ENCODE peak calls at places on chromosomes 1 and 21, in five cellular contexts. I is fibroblast of lung, K is sigmoid colon, Q is GM13977, E is fibroblast of mammary gland. S is an unnamed sample.

GRCh38 chr21:43768868-43769167 is 7.3 kb downstream of the CSTB start:
- DNase-seq in I (no peak), K (no peak), Q (no peak), E (no peak), S (no peak)

GRCh38 chr1:77489910-77490309 is 192.5 kb downstream of the ZZZ3 start:
- DNase-seq in I (peak), K (no peak), Q (no peak), E (peak), S (no peak)

GRCh38 chr1:24909388-24909898 is 20.6 kb downstream of the RUNX3 start:
- DNase-seq in I (peak), K (no peak), Q (no peak), E (peak), S (no peak)

GRCh38 chr1:112605633-112606327 is 13.2 kb downstream of the ST7L start:
- DNase-seq in I (no peak), K (no peak), Q (no peak), E (peak), S (no peak)

GRCh38 chr1:24739241-24739640 is 6.0 kb upstream of the CLIC4 start:
- DNase-seq in I (no peak), K (no peak), Q (no peak), E (no peak), S (no peak)

GRCh38 chr1:202249846-202250245 is 56.2 kb downstream of the LGR6 start:
- DNase-seq in I (no peak), K (no peak), Q (no peak), E (peak), S (no peak)

GRCh38 chr1:58500036-58500435 is 46.5 kb downstream of the OMA1 start:
- DNase-seq in I (no peak), K (no peak), Q (no peak), E (no peak), S (no peak)

GRCh38 chr1:12450090-12450764 is 167.8 kb downstream of the DHRS3 start:
- DNase-seq in I (no peak), K (no peak), Q (no peak), E (no peak), S (no peak)

GRCh38 chr1:30335389-30335996 is 387.9 kb downstream of the MATN1 start:
- DNase-seq in I (no peak), K (no peak), Q (no peak), E (no peak), S (no peak)

GRCh38 chr1:9615316-9616063 is 26.8 kb downstream of the TMEM201 start:
- DNase-seq in I (peak), K (no peak), Q (peak), E (peak), S (peak)

GRCh38 chr1:167428418-167428817 is 89.9 kb downstream of the CD247 start:
- DNase-seq in I (peak), K (no peak), Q (no peak), E (peak), S (no peak)

GRCh38 chr1:172720325-172720724 is 61.4 kb downstream of the FASLG start:
- DNase-seq in I (no peak), K (no peak), Q (no peak), E (no peak), S (no peak)

GRCh38 chr1:246262281-246262680 is 244.8 kb downstream of the SMYD3 start:
- DNase-seq in I (no peak), K (no peak), Q (no peak), E (peak), S (no peak)

GRCh38 chr1:150472606-150473200 is 14.5 kb upstream of the TARS2 start:
- DNase-seq in I (no peak), K (no peak), Q (no peak), E (no peak), S (no peak)

GRCh38 chr1:59104191-59104760 is 192.6 kb upstream of the FGGY start:
- DNase-seq in I (no peak), K (no peak), Q (no peak), E (no peak), S (no peak)

GRCh38 chr1:8425781-8426161 is 107.9 kb downstream of the SLC45A1 start:
- DNase-seq in I (no peak), K (no peak), Q (no peak), E (no peak), S (no peak)

GRCh38 chr1:179031855-179032513 is 6.3 kb downstream of the FAM20B start:
- DNase-seq in I (no peak), K (no peak), Q (no peak), E (peak), S (no peak)

GRCh38 chr1:179038528-179039281 is 13.0 kb downstream of the FAM20B start:
- DNase-seq in I (no peak), K (no peak), Q (no peak), E (peak), S (no peak)

GRCh38 chr1:179042087-179042486 is 16.4 kb downstream of the FAM20B start:
- DNase-seq in I (no peak), K (no peak), Q (no peak), E (no peak), S (no peak)

GRCh38 chr1:179034720-179035119 is 9.0 kb downstream of the FAM20B start:
- DNase-seq in I (peak), K (no peak), Q (peak), E (peak), S (peak)

DNA sequence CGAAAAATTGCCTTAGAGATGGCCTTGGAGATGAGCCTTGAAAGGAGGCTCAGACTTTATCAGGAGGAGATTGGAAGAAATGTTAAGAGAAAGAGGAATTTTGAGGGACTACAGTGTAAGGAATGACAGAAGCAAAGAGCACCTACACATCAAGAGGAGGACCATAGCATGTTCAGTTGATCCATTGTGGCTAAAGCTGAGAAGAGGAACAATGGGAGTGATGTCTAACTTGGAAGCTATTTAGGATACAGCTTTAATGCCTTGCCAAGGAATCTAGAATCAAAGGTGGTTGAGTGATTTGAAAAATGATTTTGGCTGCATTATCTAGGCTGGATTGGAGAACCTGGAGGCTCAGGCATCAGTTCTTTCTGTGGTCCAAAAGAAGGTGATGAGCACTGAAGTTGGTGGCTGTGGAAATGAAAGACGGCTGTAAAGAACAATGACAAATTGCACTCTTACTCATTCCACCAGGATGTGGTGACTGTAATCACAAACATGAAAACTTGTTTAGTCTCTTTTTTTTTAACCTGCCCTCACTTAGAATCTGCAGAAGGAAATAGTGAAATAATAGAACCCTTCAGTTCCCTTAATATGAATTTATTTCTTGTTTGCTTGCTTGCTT is 11.3 kb downstream of the FAM20B start:
- DNase-seq in I (no peak), K (no peak), Q (peak), E (peak), S (peak)
- TF ChIP-seq CTCF in I (no peak), K (no peak), Q (no peak), E (no peak), S (no peak)

DNA sequence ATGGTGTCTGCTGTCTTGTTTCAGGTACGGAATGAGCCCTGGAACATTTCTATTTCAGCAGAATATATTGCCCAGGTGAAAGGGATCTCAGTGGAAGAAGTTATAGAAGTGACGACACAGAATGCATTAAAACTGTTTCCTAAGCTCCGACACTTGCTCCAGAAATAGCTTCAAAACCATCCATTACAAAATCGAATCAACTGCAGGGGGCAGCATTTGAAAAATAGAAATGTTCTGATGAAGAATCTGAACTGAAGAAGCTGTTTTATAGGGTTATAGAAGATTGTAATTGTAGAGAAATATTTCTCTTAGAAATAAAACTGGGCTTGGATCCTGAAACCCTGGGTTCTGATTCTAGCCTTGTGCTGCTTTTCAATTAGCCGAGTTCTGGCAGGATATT is 23.3 kb downstream of the TATDN3 start:
- DNase-seq in I (peak), K (no peak), Q (no peak), E (peak), S (no peak)
- TF ChIP-seq CTCF in I (peak), K (no peak), Q (peak), E (peak), S (peak)

GRCh38 chr1:169485427-169486280 is at the start of gene SLC19A2:
- DNase-seq in I (peak), K (peak), Q (peak), E (peak), S (peak)
- TF ChIP-seq CTCF in I (peak), K (no peak), Q (peak), E (peak), S (peak)

GRCh38 chr1:3359346-3360157 is 94.9 kb upstream of the ARHGEF16 start:
- DNase-seq in I (no peak), K (no peak), Q (no peak), E (no peak), S (no peak)

GRCh38 chr1:3355089-3355488 is 99.4 kb upstream of the ARHGEF16 start:
- DNase-seq in I (no peak), K (no peak), Q (no peak), E (no peak), S (no peak)

GRCh38 chr1:3357526-3358297 is 96.8 kb upstream of the ARHGEF16 start:
- DNase-seq in I (no peak), K (no peak), Q (no peak), E (no peak), S (no peak)

GRCh38 chr1:3355894-3356826 is 98.3 kb upstream of the ARHGEF16 start:
- DNase-seq in I (no peak), K (no peak), Q (no peak), E (no peak), S (no peak)

GRCh38 chr1:3356827-3357457 is 97.5 kb upstream of the ARHGEF16 start:
- DNase-seq in I (no peak), K (no peak), Q (no peak), E (no peak), S (no peak)
- TF ChIP-seq CTCF in I (no peak), K (no peak), Q (no peak), E (no peak), S (no peak)